ENCODE peak calls at places on chromosomes 13 and 19, in six cellular contexts. One of them, this sample, is unnamed. For H3K9me3, the result is how much of the 10 kb centered on the place peaks cover.

GRCh38 chr13:44409595-44409994 is 36.0 kb downstream of the SERP2 start:
- DNase-seq in AG04450: no peak
- DNase-seq in PC-9: no peak
- DNase-seq in mammary epithelial cell: no peak
- DNase-seq in esophagus muscularis mucosa: no peak
- DNase-seq in kidney: no peak
- DNase-seq in this sample: no peak

GRCh38 chr13:51829236-51829899 is 15.6 kb downstream of the TMEM272 start:
- DNase-seq in mammary epithelial cell: no peak
- DNase-seq in esophagus muscularis mucosa: no peak
- DNase-seq in kidney: no peak
- DNase-seq in PC-9: no peak
- DNase-seq in AG04450: no peak
- DNase-seq in this sample: no peak

GRCh38 chr19:13526552-13526951 is 20.3 kb upstream of the CACNA1A start:
- DNase-seq in esophagus muscularis mucosa: no peak
- DNase-seq in PC-9: no peak
- DNase-seq in mammary epithelial cell: peak
- DNase-seq in kidney: no peak
- DNase-seq in AG04450: no peak
- DNase-seq in this sample: no peak

GRCh38 chr19:39828634-39829032 is 5.3 kb downstream of the DYRK1B start:
- DNase-seq in kidney: no peak
- DNase-seq in esophagus muscularis mucosa: no peak
- DNase-seq in AG04450: no peak
- DNase-seq in PC-9: no peak
- DNase-seq in mammary epithelial cell: no peak
- DNase-seq in this sample: no peak

GRCh38 chr13:83215627-83216026 is 666.6 kb downstream of the SLITRK1 start:
- DNase-seq in kidney: no peak
- DNase-seq in esophagus muscularis mucosa: no peak
- DNase-seq in AG04450: peak
- DNase-seq in mammary epithelial cell: peak
- DNase-seq in PC-9: no peak
- DNase-seq in this sample: no peak

GRCh38 chr19:40982594-40983101 is 8.4 kb upstream of the CYP2B6 start:
- DNase-seq in AG04450: no peak
- DNase-seq in mammary epithelial cell: peak
- DNase-seq in PC-9: no peak
- DNase-seq in esophagus muscularis mucosa: no peak
- DNase-seq in kidney: no peak
- DNase-seq in this sample: no peak

GRCh38 chr13:112182831-112183543 is 116.0 kb downstream of the SOX1 start:
- DNase-seq in esophagus muscularis mucosa: no peak
- DNase-seq in kidney: no peak
- DNase-seq in PC-9: no peak
- DNase-seq in mammary epithelial cell: no peak
- DNase-seq in AG04450: no peak
- DNase-seq in this sample: no peak

GRCh38 chr19:17296278-17296677 is 6.9 kb downstream of the ABHD8 start:
- DNase-seq in PC-9: peak
- DNase-seq in kidney: no peak
- DNase-seq in esophagus muscularis mucosa: peak
- DNase-seq in mammary epithelial cell: peak
- DNase-seq in AG04450: no peak
- DNase-seq in this sample: no peak

GRCh38 chr13:44108345-44108858 is 228.7 kb downstream of the LACC1 start:
- DNase-seq in AG04450: no peak
- DNase-seq in mammary epithelial cell: peak
- DNase-seq in esophagus muscularis mucosa: peak
- DNase-seq in kidney: peak
- DNase-seq in PC-9: peak
- DNase-seq in this sample: no peak

GRCh38 chr13:39530996-39531395 is 72.0 kb downstream of the LHFPL6 start:
- DNase-seq in esophagus muscularis mucosa: no peak
- DNase-seq in mammary epithelial cell: no peak
- DNase-seq in PC-9: no peak
- DNase-seq in AG04450: no peak
- DNase-seq in kidney: no peak
- DNase-seq in this sample: no peak

GRCh38 chr13:30255696-30256095 is 51.7 kb downstream of the KATNAL1 start:
- DNase-seq in esophagus muscularis mucosa: no peak
- DNase-seq in AG04450: no peak
- DNase-seq in kidney: no peak
- DNase-seq in PC-9: no peak
- DNase-seq in mammary epithelial cell: no peak
- DNase-seq in this sample: no peak

GRCh38 chr19:35807633-35808032 is 5.0 kb downstream of the PRODH2 start:
- DNase-seq in kidney: no peak
- DNase-seq in AG04450: no peak
- DNase-seq in mammary epithelial cell: no peak
- DNase-seq in PC-9: no peak
- DNase-seq in esophagus muscularis mucosa: no peak
- DNase-seq in this sample: no peak

GRCh38 chr19:35811317-35812219 is 1.1 kb downstream of the PRODH2 start:
- DNase-seq in mammary epithelial cell: no peak
- DNase-seq in PC-9: no peak
- DNase-seq in kidney: no peak
- DNase-seq in AG04450: no peak
- DNase-seq in esophagus muscularis mucosa: no peak
- DNase-seq in this sample: no peak

GRCh38 chr19:35801828-35802227 is 10.8 kb downstream of the PRODH2 start:
- DNase-seq in kidney: no peak
- DNase-seq in esophagus muscularis mucosa: no peak
- DNase-seq in mammary epithelial cell: no peak
- DNase-seq in AG04450: no peak
- DNase-seq in PC-9: no peak
- DNase-seq in this sample: no peak

GRCh38 chr19:35806597-35806996 is 6.0 kb downstream of the PRODH2 start:
- DNase-seq in AG04450: no peak
- DNase-seq in esophagus muscularis mucosa: no peak
- DNase-seq in kidney: no peak
- DNase-seq in mammary epithelial cell: no peak
- DNase-seq in PC-9: no peak
- DNase-seq in this sample: no peak

GRCh38 chr19:35805518-35806102 is 7.0 kb downstream of the PRODH2 start:
- DNase-seq in esophagus muscularis mucosa: no peak
- DNase-seq in AG04450: no peak
- DNase-seq in PC-9: no peak
- DNase-seq in kidney: no peak
- DNase-seq in mammary epithelial cell: no peak
- DNase-seq in this sample: no peak
- H3K9me3 ChIP-seq in esophagus muscularis mucosa: under half
- H3K9me3 ChIP-seq in AG04450: under half
- H3K9me3 ChIP-seq in PC-9: under half
- H3K9me3 ChIP-seq in kidney: under half
- H3K9me3 ChIP-seq in mammary epithelial cell: under half
- H3K9me3 ChIP-seq in this sample: under half

DNA sequence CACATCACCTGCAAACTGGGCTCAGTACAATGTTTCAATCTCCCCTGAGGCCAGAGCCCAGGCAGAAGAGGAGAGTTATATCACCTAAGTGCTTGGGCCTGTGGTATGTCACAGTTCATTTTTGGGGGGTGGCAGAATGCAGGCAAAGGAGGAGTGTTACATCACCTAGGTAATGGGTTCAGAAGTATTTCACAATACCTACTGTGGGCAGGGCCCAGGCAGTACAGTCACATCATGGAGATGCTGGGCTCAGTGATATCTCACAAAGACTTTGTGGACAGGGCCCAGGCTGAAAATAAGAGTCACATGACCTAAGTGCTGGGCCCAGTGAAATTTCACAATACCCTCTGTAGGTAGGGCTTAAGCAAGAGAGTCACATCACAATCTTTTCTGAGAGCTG is 12.7 kb upstream of the ZNF728 start:
- DNase-seq in AG04450: no peak
- DNase-seq in esophagus muscularis mucosa: no peak
- DNase-seq in PC-9: no peak
- DNase-seq in mammary epithelial cell: no peak
- DNase-seq in kidney: no peak
- DNase-seq in this sample: no peak
- H3K9me3 ChIP-seq in AG04450: under half
- H3K9me3 ChIP-seq in esophagus muscularis mucosa: under half
- H3K9me3 ChIP-seq in PC-9: under half
- H3K9me3 ChIP-seq in mammary epithelial cell: under half
- H3K9me3 ChIP-seq in kidney: under half
- H3K9me3 ChIP-seq in this sample: under half

GRCh38 chr13:45763419-45763818 is 61.3 kb downstream of the CBY2 start:
- DNase-seq in esophagus muscularis mucosa: no peak
- DNase-seq in AG04450: no peak
- DNase-seq in mammary epithelial cell: no peak
- DNase-seq in kidney: no peak
- DNase-seq in PC-9: no peak
- DNase-seq in this sample: no peak
- H3K9me3 ChIP-seq in esophagus muscularis mucosa: under half
- H3K9me3 ChIP-seq in AG04450: under half
- H3K9me3 ChIP-seq in mammary epithelial cell: under half
- H3K9me3 ChIP-seq in kidney: under half
- H3K9me3 ChIP-seq in PC-9: under half
- H3K9me3 ChIP-seq in this sample: under half

DNA sequence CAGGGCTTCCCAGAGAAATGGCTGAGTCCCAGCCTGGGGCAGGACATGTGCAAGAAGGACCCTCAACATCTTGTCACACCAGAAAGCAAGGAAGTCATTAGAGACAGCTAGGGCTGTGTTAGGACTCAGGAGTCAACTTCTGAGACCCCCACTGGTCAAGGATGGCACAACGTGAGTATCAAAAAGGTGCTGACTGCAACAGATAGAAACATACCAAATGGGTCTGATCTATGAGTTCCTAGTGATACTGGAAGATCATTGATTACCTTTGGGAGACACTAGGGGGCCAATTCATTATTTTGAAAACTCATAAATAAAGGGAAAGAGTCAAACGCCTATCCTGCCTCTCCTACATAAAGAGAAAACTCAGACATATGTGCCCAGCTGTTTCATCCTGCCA is 73.5 kb upstream of the GJB6 start:
- DNase-seq in kidney: no peak
- DNase-seq in mammary epithelial cell: no peak
- DNase-seq in esophagus muscularis mucosa: no peak
- DNase-seq in PC-9: no peak
- DNase-seq in AG04450: no peak
- DNase-seq in this sample: no peak
- H3K9me3 ChIP-seq in kidney: under half
- H3K9me3 ChIP-seq in mammary epithelial cell: under half
- H3K9me3 ChIP-seq in esophagus muscularis mucosa: under half
- H3K9me3 ChIP-seq in PC-9: under half
- H3K9me3 ChIP-seq in AG04450: under half
- H3K9me3 ChIP-seq in this sample: under half

This sample was measured in left lung.